ENCODE peak calls at places on chromosomes 11 and 22, in four cellular contexts. O is midbrain, B is astrocyte of the cerebellum, Q is anterior cingulate cortex. J is an unnamed sample.

GRCh38 chr11:105071060-105071732 is 26.1 kb upstream of the CARD16 start:
- DNase-seq in O (no peak), Q (no peak), B (no peak), J (no peak)

GRCh38 chr11:2077061-2077802 is 62.0 kb downstream of the IGF2 start:
- DNase-seq in O (no peak), Q (no peak), B (no peak), J (no peak)

GRCh38 chr11:43830928-43831440 is 49.6 kb upstream of the ALKBH3 start:
- DNase-seq in Q (peak), B (peak), O (no peak), J (peak)

GRCh38 chr11:13955971-13956421 is 6.5 kb upstream of the SPON1 start:
- DNase-seq in B (peak), O (peak), Q (peak), J (no peak)

GRCh38 chr11:73154178-73154577 is 12.1 kb upstream of the FCHSD2 start:
- DNase-seq in B (no peak), O (peak), Q (peak), J (no peak)

GRCh38 chr11:21909145-21909544 is 283.7 kb upstream of the ANO5 start:
- DNase-seq in Q (no peak), O (no peak), B (no peak), J (no peak)

GRCh38 chr11:66956689-66957290 is 1.4 kb downstream of the PC start:
- DNase-seq in B (no peak), Q (peak), O (no peak), J (no peak)

GRCh38 chr11:8728566-8728965 is 46.0 kb downstream of the RPL27A start:
- DNase-seq in B (peak), O (no peak), Q (no peak), J (no peak)

GRCh38 chr11:92277871-92278270 is 53.3 kb downstream of the FAT3 start:
- DNase-seq in Q (no peak), B (no peak), O (no peak), J (no peak)

GRCh38 chr22:23696326-23696851 is 5.6 kb downstream of the RGL4 start:
- DNase-seq in O (no peak), B (no peak), Q (no peak), J (no peak)

GRCh38 chr11:72260574-72260973 is 16.6 kb upstream of the PHOX2A start:
- DNase-seq in Q (no peak), O (no peak), B (no peak), J (no peak)

GRCh38 chr11:67031791-67032561 is 9.0 kb downstream of the SYT12 start:
- DNase-seq in Q (no peak), B (peak), O (no peak), J (no peak)

GRCh38 chr11:73194034-73194507 is 24.0 kb upstream of the P2RY2 start:
- DNase-seq in O (no peak), Q (no peak), B (no peak), J (no peak)

GRCh38 chr11:24524156-24524555 is 27.3 kb downstream of the LUZP2 start:
- DNase-seq in O (no peak), Q (no peak), B (no peak), J (no peak)

GRCh38 chr11:46710821-46711269 is 8.2 kb upstream of the F2 start:
- DNase-seq in B (peak), O (peak), Q (peak), J (peak)

GRCh38 chr11:81658722-81659121 is 1074.9 kb downstream of the FAM181B start:
- DNase-seq in O (no peak), Q (no peak), B (no peak), J (no peak)

GRCh38 chr22:37803195-37803635 is 4.5 kb upstream of the GCAT start:
- DNase-seq in O (no peak), B (no peak), Q (no peak), J (no peak)

J was measured in retinal pigment epithelial cell.